ENCODE peak calls at places on chromosomes 7 and 10, in ten cellular contexts. J is psoas muscle, Q is brain microvascular endothelial cell, M is pancreas, Y is Panc1, D is upper lobe of right lung, E is AG04450, I is fibroblast of mammary gland, A is AG10803, Z is endodermal cell. B is an unnamed sample.

GRCh38 chr7:3218561-3219225 is 82.4 kb upstream of the SDK1 start:
- DNase-seq in J (no peak), Q (no peak), M (no peak), Y (no peak), D (no peak), E (no peak), I (no peak), A (no peak), Z (no peak), B (no peak)

GRCh38 chr7:128352138-128352537 is 8.4 kb upstream of the RBM28 start:
- DNase-seq in J (peak; percentile 82), Q (no peak), M (peak; percentile 58), Y (no peak), D (peak; percentile 79), E (no peak), I (peak; percentile 19), A (peak; percentile 14), Z (peak; percentile 96), B (peak; percentile 28)

GRCh38 chr10:123140164-123140982 is 4.6 kb downstream of the HMX3 start:
- DNase-seq in J (no peak), Q (no peak), M (no peak), Y (no peak), D (no peak), E (no peak), I (no peak), A (no peak), Z (no peak), B (no peak)

GRCh38 chr10:75613685-75614587 is 182.5 kb downstream of the LRMDA start:
- DNase-seq in J (no peak), Q (no peak), M (no peak), Y (no peak), D (no peak), E (no peak), I (peak; percentile 18), A (peak; percentile 82), Z (no peak), B (no peak)

GRCh38 chr7:124738639-124739038 is 27.0 kb downstream of the GPR37 start:
- DNase-seq in J (no peak), Q (no peak), M (no peak), Y (no peak), D (no peak), E (no peak), I (no peak), A (no peak), Z (no peak), B (no peak)

GRCh38 chr7:7596156-7596555 is 29.5 kb downstream of the MIOS start:
- DNase-seq in J (no peak), Q (no peak), M (no peak), Y (no peak), D (no peak), E (no peak), I (no peak), A (no peak), Z (no peak), B (no peak)

GRCh38 chr10:113504423-113504822 is 48.4 kb upstream of the HABP2 start:
- DNase-seq in J (no peak), Q (no peak), M (no peak), Y (no peak), D (no peak), E (no peak), I (peak; percentile 16), A (no peak), Z (no peak), B (no peak)

GRCh38 chr7:25845341-25845923 is 306.6 kb upstream of the NFE2L3 start:
- DNase-seq in J (no peak), Q (no peak), M (no peak), Y (no peak), D (no peak), E (no peak), I (no peak), A (no peak), Z (no peak), B (no peak)

GRCh38 chr10:88131561-88132139 is 268.2 kb downstream of the PTEN start:
- DNase-seq in J (peak; percentile 83), Q (no peak), M (peak; percentile 83), Y (no peak), D (peak; percentile 72), E (no peak), I (peak; percentile 49), A (peak; percentile 66), Z (no peak), B (peak; percentile 35)

GRCh38 chr10:5071411-5072198 is 22.6 kb upstream of the AKR1C3 start:
- DNase-seq in J (no peak), Q (peak; percentile 52), M (peak; percentile 85), Y (no peak), D (no peak), E (peak; percentile 26), I (peak; percentile 97), A (peak; percentile 97), Z (peak; percentile 45), B (peak; percentile 53)

GRCh38 chr7:158085741-158086695 is 501.6 kb downstream of the PTPRN2 start:
- DNase-seq in J (no peak), Q (no peak), M (no peak), Y (no peak), D (peak; percentile 28), E (no peak), I (no peak), A (no peak), Z (no peak), B (no peak)

GRCh38 chr7:85681241-85681640 is 494.4 kb upstream of the SEMA3D start:
- DNase-seq in J (no peak), Q (no peak), M (no peak), Y (no peak), D (no peak), E (no peak), I (no peak), A (no peak), Z (peak; percentile 44), B (no peak)

GRCh38 chr10:47308775-47309174 is 8.8 kb downstream of the GDF10 start:
- DNase-seq in J (no peak), Q (no peak), M (no peak), Y (no peak), D (no peak), E (no peak), I (no peak), A (no peak), Z (no peak), B (no peak)

GRCh38 chr10:47309403-47310089 is 9.5 kb downstream of the GDF10 start:
- DNase-seq in J (no peak), Q (no peak), M (no peak), Y (no peak), D (no peak), E (no peak), I (no peak), A (no peak), Z (peak; percentile 81), B (no peak)

GRCh38 chr10:47305566-47305965 is 5.6 kb downstream of the GDF10 start:
- DNase-seq in J (no peak), Q (no peak), M (no peak), Y (no peak), D (no peak), E (no peak), I (no peak), A (no peak), Z (no peak), B (no peak)

GRCh38 chr10:47306429-47307210 is 6.6 kb downstream of the GDF10 start:
- DNase-seq in J (no peak), Q (no peak), M (peak; percentile 68), Y (no peak), D (no peak), E (no peak), I (no peak), A (no peak), Z (no peak), B (no peak)

DNA sequence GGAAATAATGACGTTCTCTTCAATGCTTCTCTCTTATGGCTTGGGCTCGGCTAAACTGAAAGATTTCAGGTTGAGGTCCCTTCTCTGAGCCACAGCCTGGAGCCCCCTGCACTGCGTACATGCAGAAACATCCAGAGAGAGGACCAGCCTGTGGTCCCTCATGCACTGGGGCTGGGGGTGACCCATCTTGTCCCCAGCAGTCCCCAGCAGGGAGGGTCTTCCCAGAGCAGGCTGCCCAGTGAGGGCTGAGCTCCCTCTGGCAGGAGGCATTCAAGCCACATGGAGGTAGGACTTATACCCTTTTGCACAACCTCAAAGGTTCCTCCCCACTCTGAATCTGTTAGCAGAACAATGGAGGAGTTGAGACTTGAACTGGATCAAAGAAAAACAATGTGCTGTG is 7.4 kb downstream of the GDF10 start:
- DNase-seq in J (no peak), Q (no peak), M (no peak), Y (no peak), D (no peak), E (no peak), I (no peak), A (no peak), Z (no peak), B (no peak)
- H3K4me3 ChIP-seq in J (no peak overlapping the region), Q (no peak overlapping the region), M (no peak overlapping the region), Y (no peak overlapping the region), D (no peak overlapping the region), E (no peak overlapping the region), I (no peak overlapping the region), A (no peak overlapping the region), Z (no peak overlapping the region), B (no peak overlapping the region)

GRCh38 chr7:123372368-123372767 is 162.0 kb downstream of the IQUB start:
- DNase-seq in J (no peak), Q (no peak), M (no peak), Y (no peak), D (no peak), E (no peak), I (no peak), A (no peak), Z (no peak), B (no peak)

GRCh38 chr7:123366991-123367390 is 167.2 kb upstream of the SLC13A1 start:
- DNase-seq in J (no peak), Q (no peak), M (no peak), Y (no peak), D (no peak), E (no peak), I (no peak), A (no peak), Z (no peak), B (no peak)

GRCh38 chr7:123367508-123368122 is 166.8 kb downstream of the IQUB start:
- DNase-seq in J (no peak), Q (peak; percentile 20), M (no peak), Y (peak; percentile 20), D (no peak), E (no peak), I (peak; percentile 63), A (peak; percentile 3), Z (peak; percentile 57), B (peak; percentile 47)
- TF ChIP-seq CTCF in J (peak; percentile 39), Q (peak; percentile 82), M (peak; percentile 50), Y (peak; percentile 86), D (peak; percentile 60), E (peak; percentile 36), I (peak; percentile 88), A (peak; percentile 43), Z (peak; percentile 92), B (peak; percentile 65)

GRCh38 chr10:33290286-33291052 is 44.0 kb downstream of the NRP1 start:
- DNase-seq in J (no peak), Q (no peak), M (no peak), Y (no peak), D (no peak), E (no peak), I (no peak), A (no peak), Z (no peak), B (no peak)
- H3K4me3 ChIP-seq in J (no peak overlapping the region), Q (no peak overlapping the region), M (no peak overlapping the region), Y (peak overlapping the region; percentile 4), D (no peak overlapping the region), E (no peak overlapping the region), I (no peak overlapping the region), A (no peak overlapping the region), Z (no peak overlapping the region), B (no peak overlapping the region)

DNA sequence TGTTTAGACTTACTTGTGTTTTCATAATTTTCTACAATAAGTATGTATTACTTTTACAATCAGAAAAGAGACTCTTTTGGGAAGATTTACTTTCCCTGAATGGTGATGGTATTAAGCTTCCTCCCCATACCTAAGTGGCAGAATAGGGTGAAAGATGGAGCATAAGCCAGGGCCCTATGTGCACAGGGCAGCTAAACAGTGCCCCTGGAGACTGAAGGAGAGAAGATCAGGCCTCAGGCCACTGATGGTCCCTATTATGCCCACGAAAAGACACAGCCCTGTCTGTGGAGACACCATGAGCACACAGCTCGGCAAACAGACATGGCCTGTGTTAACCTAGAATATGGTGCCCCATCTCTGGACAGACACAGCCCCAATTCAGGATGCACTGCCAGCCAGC is 139.4 kb downstream of the OAT start:
- DNase-seq in J (no peak), Q (no peak), M (no peak), Y (no peak), D (no peak), E (no peak), I (no peak), A (no peak), Z (no peak), B (no peak)
- TF ChIP-seq CTCF in J (no peak), Q (peak; percentile 21), M (no peak), Y (no peak), D (no peak), E (no peak), I (no peak), A (no peak), Z (peak; percentile 50), B (no peak)